ENCODE peak calls at places on chromosomes 3 and 15, in four cellular contexts. One of them, this sample, is unnamed.

GRCh38 chr3:129233538-129233937 is 15.9 kb upstream of the COPG1 start:
- DNase-seq in GM23338: no peak
- DNase-seq in neural progenitor cell: no peak
- DNase-seq in PC-3: no peak
- DNase-seq in this sample: peak; percentile 98

GRCh38 chr3:76965122-76965725 is 74.7 kb upstream of the ROBO2 start:
- DNase-seq in GM23338: no peak
- DNase-seq in neural progenitor cell: no peak
- DNase-seq in PC-3: no peak
- DNase-seq in this sample: no peak

GRCh38 chr3:38907426-38907825 is 91.4 kb upstream of the SCN10A start:
- DNase-seq in GM23338: no peak
- DNase-seq in neural progenitor cell: no peak
- DNase-seq in PC-3: no peak
- DNase-seq in this sample: no peak

GRCh38 chr15:34154725-34155204 is 52.9 kb downstream of the PGBD4 start:
- DNase-seq in GM23338: peak; percentile 12
- DNase-seq in neural progenitor cell: no peak
- DNase-seq in PC-3: peak; percentile 77
- DNase-seq in this sample: peak; percentile 7

GRCh38 chr3:191417457-191417729 is 43.6 kb upstream of the PYDC2 start:
- DNase-seq in GM23338: no peak
- DNase-seq in neural progenitor cell: no peak
- DNase-seq in PC-3: no peak
- DNase-seq in this sample: no peak

GRCh38 chr15:71294636-71295241 is 179.5 kb downstream of the THSD4 start:
- DNase-seq in GM23338: no peak
- DNase-seq in neural progenitor cell: no peak
- DNase-seq in PC-3: peak; percentile 97
- DNase-seq in this sample: no peak

GRCh38 chr3:136209921-136210320 is 13.8 kb upstream of the MSL2 start:
- DNase-seq in GM23338: no peak
- DNase-seq in neural progenitor cell: no peak
- DNase-seq in PC-3: peak; percentile 40
- DNase-seq in this sample: no peak

GRCh38 chr3:183537295-183537730 is 18.2 kb downstream of the KLHL6 start:
- DNase-seq in GM23338: no peak
- DNase-seq in neural progenitor cell: no peak
- DNase-seq in PC-3: no peak
- DNase-seq in this sample: no peak

GRCh38 chr3:100164730-100165129 is 50.4 kb upstream of the FILIP1L start:
- DNase-seq in GM23338: no peak
- DNase-seq in neural progenitor cell: no peak
- DNase-seq in PC-3: no peak
- DNase-seq in this sample: no peak

GRCh38 chr3:12345584-12346494 is 57.0 kb downstream of the PPARG start:
- DNase-seq in GM23338: no peak
- DNase-seq in neural progenitor cell: no peak
- DNase-seq in PC-3: peak; percentile 50
- DNase-seq in this sample: no peak

GRCh38 chr3:146156801-146157310 is 4.1 kb downstream of the PLOD2 start:
- DNase-seq in GM23338: no peak
- DNase-seq in neural progenitor cell: no peak
- DNase-seq in PC-3: peak; percentile 55
- DNase-seq in this sample: no peak

GRCh38 chr15:40042791-40043320 is 3.9 kb upstream of the SRP14 start:
- DNase-seq in GM23338: no peak
- DNase-seq in neural progenitor cell: no peak
- DNase-seq in PC-3: no peak
- DNase-seq in this sample: no peak

GRCh38 chr15:40046721-40047412 is 7.9 kb upstream of the SRP14 start:
- DNase-seq in GM23338: no peak
- DNase-seq in neural progenitor cell: no peak
- DNase-seq in PC-3: peak; percentile 89
- DNase-seq in this sample: no peak

GRCh38 chr15:40045572-40046217 is 6.7 kb upstream of the SRP14 start:
- DNase-seq in GM23338: no peak
- DNase-seq in neural progenitor cell: no peak
- DNase-seq in PC-3: no peak
- DNase-seq in this sample: no peak

GRCh38 chr15:40043927-40044716 is 5.1 kb upstream of the SRP14 start:
- DNase-seq in GM23338: no peak
- DNase-seq in neural progenitor cell: no peak
- DNase-seq in PC-3: no peak
- DNase-seq in this sample: no peak

GRCh38 chr15:40044717-40045571 is 6.0 kb upstream of the SRP14 start:
- DNase-seq in GM23338: peak; percentile 88
- DNase-seq in neural progenitor cell: peak; percentile 89
- DNase-seq in PC-3: peak; percentile 88
- DNase-seq in this sample: peak; percentile 87
- H3K27ac ChIP-seq in GM23338: no peak overlapping the region
- H3K27ac ChIP-seq in neural progenitor cell: no peak overlapping the region
- H3K27ac ChIP-seq in PC-3: peak overlapping the region; percentile 12
- H3K27ac ChIP-seq in this sample: peak overlapping the region; percentile 15

GRCh38 chr3:32686713-32687112 is 1.7 kb downstream of the CNOT10 start:
- DNase-seq in GM23338: no peak
- DNase-seq in neural progenitor cell: no peak
- DNase-seq in PC-3: peak; percentile 13
- DNase-seq in this sample: no peak

GRCh38 chr3:32696523-32696922 is 11.5 kb downstream of the CNOT10 start:
- DNase-seq in GM23338: no peak
- DNase-seq in neural progenitor cell: no peak
- DNase-seq in PC-3: no peak
- DNase-seq in this sample: no peak

DNA sequence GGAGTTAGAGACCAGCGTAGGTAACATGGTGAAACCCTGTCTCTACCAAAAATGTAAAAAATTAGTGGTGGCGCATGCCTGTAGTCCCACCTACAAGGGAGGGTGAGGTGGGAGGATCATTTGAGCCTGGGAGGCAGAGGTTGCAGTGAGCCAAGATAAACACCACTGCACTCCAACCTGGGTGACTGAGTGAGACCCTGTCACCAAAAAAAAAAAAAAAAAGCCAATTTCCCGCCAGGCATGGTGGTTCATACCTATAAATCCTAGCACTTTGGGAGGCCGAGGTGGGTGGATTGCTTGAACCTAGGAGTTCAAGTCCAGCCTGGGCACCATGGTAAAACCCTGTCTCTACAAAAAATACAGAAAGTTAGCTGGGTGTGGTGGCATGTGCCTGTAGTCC is 6.9 kb downstream of the CNOT10 start:
- DNase-seq in GM23338: no peak
- DNase-seq in neural progenitor cell: no peak
- DNase-seq in PC-3: no peak
- DNase-seq in this sample: no peak
- H3K79me2 ChIP-seq in GM23338: peaks cover 100% of the 10 kb centered on the region
- H3K79me2 ChIP-seq in neural progenitor cell: peaks cover 100% of the 10 kb centered on the region
- H3K79me2 ChIP-seq in PC-3: peaks cover 85% of the 10 kb centered on the region
- H3K79me2 ChIP-seq in this sample: peaks cover 76% of the 10 kb centered on the region

GRCh38 chr15:23420806-23421575 is 26.1 kb downstream of the GOLGA6L2 start:
- DNase-seq in GM23338: no peak
- DNase-seq in neural progenitor cell: no peak
- DNase-seq in PC-3: no peak
- DNase-seq in this sample: no peak

GRCh38 chr15:23422099-23422945 is 24.7 kb downstream of the GOLGA6L2 start:
- DNase-seq in GM23338: no peak
- DNase-seq in neural progenitor cell: no peak
- DNase-seq in PC-3: no peak
- DNase-seq in this sample: no peak

GRCh38 chr15:23424111-23424904 is 22.7 kb downstream of the GOLGA6L2 start:
- DNase-seq in GM23338: no peak
- DNase-seq in neural progenitor cell: no peak
- DNase-seq in PC-3: no peak
- DNase-seq in this sample: no peak

GRCh38 chr15:23422946-23423708 is 23.9 kb downstream of the GOLGA6L2 start:
- DNase-seq in GM23338: no peak
- DNase-seq in neural progenitor cell: no peak
- DNase-seq in PC-3: peak; percentile 6
- DNase-seq in this sample: no peak
- TF ChIP-seq EZH2phosphoT487 in GM23338: no peak
- TF ChIP-seq EZH2phosphoT487 in neural progenitor cell: no peak
- TF ChIP-seq EZH2phosphoT487 in PC-3: no peak
- TF ChIP-seq EZH2phosphoT487 in this sample: no peak

DNA sequence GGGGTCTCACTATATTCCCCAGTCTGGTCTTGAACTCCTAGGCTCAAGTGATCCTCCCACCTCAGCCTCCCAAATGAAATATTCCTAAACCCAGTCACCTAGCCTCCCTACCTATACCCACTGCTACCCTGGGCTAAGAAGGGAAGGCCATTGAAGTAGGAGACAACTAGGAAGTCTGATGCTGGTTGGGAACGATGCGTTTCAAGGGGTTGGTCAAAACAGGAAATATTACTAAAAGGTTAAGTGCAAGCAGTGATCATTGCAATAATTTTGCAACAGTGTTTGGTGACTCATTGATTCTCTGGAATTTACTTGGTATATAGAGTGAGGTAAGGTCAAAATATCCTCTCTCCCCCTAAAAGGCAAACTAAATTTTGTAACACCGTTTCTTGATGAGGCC is 4.6 kb upstream of the UQCRC1 start:
- DNase-seq in GM23338: no peak
- DNase-seq in neural progenitor cell: no peak
- DNase-seq in PC-3: peak; percentile 79
- DNase-seq in this sample: no peak
- H3K27ac ChIP-seq in GM23338: no peak overlapping the region
- H3K27ac ChIP-seq in neural progenitor cell: no peak overlapping the region
- H3K27ac ChIP-seq in PC-3: no peak overlapping the region
- H3K27ac ChIP-seq in this sample: no peak overlapping the region

GRCh38 chr3:197298858-197299854 is 744 bp upstream of the DLG1 start:
- DNase-seq in GM23338: peak; percentile 81
- DNase-seq in neural progenitor cell: peak; percentile 70
- DNase-seq in PC-3: peak; percentile 77
- DNase-seq in this sample: peak; percentile 79

GRCh38 chr3:197297020-197297419 is 1.4 kb downstream of the DLG1 start:
- DNase-seq in GM23338: no peak
- DNase-seq in neural progenitor cell: no peak
- DNase-seq in PC-3: peak; percentile 37
- DNase-seq in this sample: peak; percentile 12

GRCh38 chr3:197298341-197298857 is at the start of gene DLG1:
- DNase-seq in GM23338: peak; percentile 89
- DNase-seq in neural progenitor cell: peak; percentile 92
- DNase-seq in PC-3: peak; percentile 95
- DNase-seq in this sample: peak; percentile 92

GRCh38 chr3:197295871-197296270 is 2.5 kb downstream of the DLG1 start:
- DNase-seq in GM23338: no peak
- DNase-seq in neural progenitor cell: no peak
- DNase-seq in PC-3: no peak
- DNase-seq in this sample: no peak

DNA sequence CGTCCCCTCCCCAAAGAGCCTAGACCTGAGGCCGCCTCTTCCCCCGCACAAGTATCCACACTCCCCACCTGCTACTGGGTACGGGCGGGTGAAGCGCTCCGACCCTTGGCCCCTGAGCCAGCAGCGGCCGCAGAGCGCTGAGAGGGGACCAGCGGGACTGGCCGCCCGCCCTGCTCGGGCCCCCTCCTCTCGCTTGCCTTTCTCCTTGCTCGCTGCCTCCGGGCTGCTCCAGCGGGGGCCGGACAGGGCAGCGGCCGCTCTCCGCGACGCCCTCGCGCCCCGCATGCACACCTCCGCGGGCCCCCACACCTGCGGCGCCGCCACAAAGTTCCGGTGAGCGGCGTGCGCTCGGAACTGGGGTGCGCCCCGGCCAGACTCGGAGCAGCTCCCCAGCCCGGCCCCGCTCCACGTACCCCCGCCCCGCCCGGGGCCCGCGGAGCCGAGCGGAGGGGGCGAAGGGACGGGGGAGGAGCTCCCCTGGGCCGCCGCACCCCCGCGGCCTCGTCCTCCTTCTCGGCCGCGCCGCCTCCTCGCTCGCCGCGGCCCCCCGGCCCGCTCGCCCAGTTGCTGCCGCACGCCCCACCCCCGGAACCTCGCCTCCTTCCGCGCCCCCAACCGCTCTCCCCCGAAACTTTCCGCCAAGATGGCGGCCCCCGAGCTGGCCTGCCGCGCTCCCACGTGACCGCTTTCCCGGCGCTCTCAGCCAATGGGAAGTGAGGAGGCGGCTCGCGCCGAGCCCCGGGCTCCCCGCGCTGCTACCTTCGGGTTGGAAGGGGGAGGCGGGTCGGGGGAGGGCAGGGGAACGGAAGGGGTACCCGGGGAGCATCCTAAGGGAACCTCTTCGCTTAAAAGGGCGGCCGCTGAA is 704 bp downstream of the DLG1 start:
- DNase-seq in GM23338: peak; percentile 95
- DNase-seq in neural progenitor cell: peak; percentile 96
- DNase-seq in PC-3: peak; percentile 87
- DNase-seq in this sample: peak; percentile 93
- H3K79me2 ChIP-seq in GM23338: peaks cover 46% of the 10 kb centered on the region
- H3K79me2 ChIP-seq in neural progenitor cell: peaks cover 51% of the 10 kb centered on the region
- H3K79me2 ChIP-seq in PC-3: peaks cover 53% of the 10 kb centered on the region
- H3K79me2 ChIP-seq in this sample: peaks cover 46% of the 10 kb centered on the region

GRCh38 chr3:15271785-15272381 is 60.5 kb downstream of the SH3BP5 start:
- DNase-seq in GM23338: no peak
- DNase-seq in neural progenitor cell: no peak
- DNase-seq in PC-3: no peak
- DNase-seq in this sample: peak; percentile 50
- TF ChIP-seq EZH2phosphoT487 in GM23338: no peak
- TF ChIP-seq EZH2phosphoT487 in neural progenitor cell: no peak
- TF ChIP-seq EZH2phosphoT487 in PC-3: no peak
- TF ChIP-seq EZH2phosphoT487 in this sample: no peak

GRCh38 chr3:64900220-64900619 is 212.4 kb upstream of the ADAMTS9 start:
- DNase-seq in GM23338: no peak
- DNase-seq in neural progenitor cell: no peak
- DNase-seq in PC-3: no peak
- DNase-seq in this sample: no peak
- H3K27ac ChIP-seq in GM23338: no peak overlapping the region
- H3K27ac ChIP-seq in neural progenitor cell: no peak overlapping the region
- H3K27ac ChIP-seq in PC-3: no peak overlapping the region
- H3K27ac ChIP-seq in this sample: no peak overlapping the region

DNA sequence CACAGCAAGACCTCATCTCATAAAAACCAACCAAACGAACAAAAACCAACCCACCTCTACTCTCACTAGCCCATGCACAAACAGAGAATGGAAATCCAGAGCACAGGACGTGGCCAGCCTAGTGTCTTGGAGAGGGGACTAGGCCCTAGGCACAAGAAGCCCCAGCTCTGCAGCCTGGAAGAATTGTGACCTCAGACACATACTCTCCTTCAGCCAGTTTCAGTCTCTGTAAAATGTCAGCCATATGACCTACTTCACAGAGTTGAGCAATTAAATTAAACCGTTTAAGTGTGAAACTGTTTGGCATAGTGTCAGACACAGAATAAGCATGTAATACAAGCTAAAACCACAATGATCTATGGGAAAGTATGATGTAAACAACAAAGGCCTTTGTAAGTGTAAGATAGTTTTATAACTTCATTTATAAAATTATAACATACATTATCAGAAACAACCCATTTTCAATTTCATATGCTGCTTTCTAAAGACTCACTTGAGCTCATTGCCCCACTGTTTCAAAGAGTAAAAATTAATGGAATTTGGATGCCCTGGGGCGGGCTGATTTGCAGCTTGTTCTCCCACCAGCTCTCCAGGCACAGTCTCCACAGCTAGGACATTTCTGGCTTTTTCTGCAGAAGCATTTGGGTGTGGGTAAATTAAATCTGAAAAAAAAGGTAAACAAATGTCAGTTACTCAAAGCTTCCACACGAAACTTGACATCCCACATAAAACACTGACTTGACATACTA is 32.9 kb downstream of the TBC1D2B start:
- DNase-seq in GM23338: no peak
- DNase-seq in neural progenitor cell: no peak
- DNase-seq in PC-3: no peak
- DNase-seq in this sample: no peak
- H3K79me2 ChIP-seq in GM23338: no peaks in the 10 kb centered on the region
- H3K79me2 ChIP-seq in neural progenitor cell: no peaks in the 10 kb centered on the region
- H3K79me2 ChIP-seq in PC-3: no peaks in the 10 kb centered on the region
- H3K79me2 ChIP-seq in this sample: no peaks in the 10 kb centered on the region

This sample was measured in OCI-LY7.